ENCODE peak calls at places on chromosomes 5 and 9, in four cellular contexts. J is NCI-H1092, N is anterior cingulate cortex, R is KBM-7. K is an unnamed sample.

GRCh38 chr9:114184071-114184470 is 28.7 kb downstream of the COL27A1 start:
- DNase-seq in J (no peak), N (no peak), R (no peak), K (no peak)

GRCh38 chr9:130371196-130371966 is 73.4 kb upstream of the ASS1 start:
- DNase-seq in R (no peak), N (no peak), J (no peak), K (no peak)

GRCh38 chr5:149781612-149782011 is 51.5 kb downstream of the PPARGC1B start:
- DNase-seq in R (no peak), N (no peak), J (no peak), K (no peak)

GRCh38 chr5:63323926-63324325 is 638.3 kb downstream of the HTR1A start:
- DNase-seq in R (no peak), N (no peak), J (no peak), K (no peak)

GRCh38 chr5:29758986-29759421 is 1434.5 kb upstream of the CDH6 start:
- DNase-seq in R (no peak), J (no peak), N (no peak), K (no peak)

GRCh38 chr9:5062631-5063030 is 77.6 kb downstream of the JAK2 start:
- DNase-seq in J (no peak), N (no peak), R (no peak), K (no peak)

GRCh38 chr9:29211003-29211584 is 1637.8 kb upstream of the C9orf72 start:
- DNase-seq in R (no peak), N (no peak), J (no peak), K (no peak)

GRCh38 chr5:64587370-64587769 is 81.6 kb downstream of the RGS7BP start:
- DNase-seq in R (no peak), J (no peak), N (no peak), K (no peak)

GRCh38 chr5:133392448-133392847 is 219.9 kb downstream of the FSTL4 start:
- DNase-seq in N (no peak), J (no peak), R (no peak), K (no peak)

GRCh38 chr5:124057161-124057814 is 545.3 kb downstream of the CSNK1G3 start:
- DNase-seq in R (peak), J (peak), N (no peak), K (peak)

GRCh38 chr5:56585973-56586740 is 229.2 kb upstream of the MAP3K1 start:
- DNase-seq in J (peak), N (no peak), R (no peak), K (no peak)

GRCh38 chr5:418681-419121 is 24.3 kb upstream of the EXOC3 start:
- DNase-seq in R (no peak), J (peak), N (no peak), K (no peak)

GRCh38 chr9:20236676-20237075 is 385.6 kb downstream of the MLLT3 start:
- DNase-seq in J (no peak), N (no peak), R (no peak), K (no peak)

GRCh38 chr5:171537463-171537862 is 118.0 kb downstream of the FGF18 start:
- DNase-seq in N (no peak), R (no peak), J (no peak), K (no peak)

GRCh38 chr9:137460363-137461315 is 1.5 kb upstream of the NSMF start:
- DNase-seq in J (no peak), R (no peak), N (no peak), K (no peak)

GRCh38 chr5:179142434-179143198 is 82.4 kb downstream of the ZNF354C start:
- DNase-seq in R (peak), J (no peak), N (no peak), K (no peak)